ENCODE peak calls at places on chromosome X, in nine cellular contexts. One of them, this sample, is unnamed.

GRCh38 chrX:150547511-150548115 is 20.8 kb upstream of the MTM1 start:
- DNase-seq in BJ: no peak
- DNase-seq in fibroblast of the aortic adventitia: peak
- DNase-seq in fibroblast of pulmonary artery: peak
- DNase-seq in upper lobe of left lung: peak
- DNase-seq in A549: peak
- DNase-seq in HFF-Myc: no peak
- DNase-seq in fibroblast of villous mesenchyme: peak
- DNase-seq in heart left ventricle: peak
- DNase-seq in this sample: peak

GRCh38 chrX:16196829-16197228 is 29.5 kb downstream of the MAGEB17 start:
- DNase-seq in fibroblast of villous mesenchyme: no peak
- DNase-seq in BJ: no peak
- DNase-seq in upper lobe of left lung: no peak
- DNase-seq in fibroblast of the aortic adventitia: no peak
- DNase-seq in HFF-Myc: no peak
- DNase-seq in heart left ventricle: no peak
- DNase-seq in fibroblast of pulmonary artery: no peak
- DNase-seq in A549: no peak
- DNase-seq in this sample: no peak

GRCh38 chrX:46611658-46612362 is 38.2 kb downstream of the CHST7 start:
- DNase-seq in A549: no peak
- DNase-seq in fibroblast of villous mesenchyme: no peak
- DNase-seq in BJ: no peak
- DNase-seq in HFF-Myc: no peak
- DNase-seq in heart left ventricle: no peak
- DNase-seq in upper lobe of left lung: no peak
- DNase-seq in fibroblast of the aortic adventitia: no peak
- DNase-seq in fibroblast of pulmonary artery: no peak
- DNase-seq in this sample: no peak

GRCh38 chrX:153411255-153411987 is at the start of gene ZFP92:
- DNase-seq in BJ: no peak
- DNase-seq in HFF-Myc: no peak
- DNase-seq in heart left ventricle: peak
- DNase-seq in fibroblast of villous mesenchyme: peak
- DNase-seq in upper lobe of left lung: peak
- DNase-seq in fibroblast of the aortic adventitia: no peak
- DNase-seq in A549: no peak
- DNase-seq in fibroblast of pulmonary artery: no peak
- DNase-seq in this sample: peak

GRCh38 chrX:145817666-145818521 is at the start of gene SLITRK2:
- DNase-seq in BJ: no peak
- DNase-seq in HFF-Myc: no peak
- DNase-seq in fibroblast of villous mesenchyme: no peak
- DNase-seq in upper lobe of left lung: peak
- DNase-seq in fibroblast of the aortic adventitia: no peak
- DNase-seq in fibroblast of pulmonary artery: no peak
- DNase-seq in heart left ventricle: no peak
- DNase-seq in A549: no peak
- DNase-seq in this sample: peak

GRCh38 chrX:54825716-54826428 is 18.3 kb downstream of the MAGED2 start:
- DNase-seq in upper lobe of left lung: no peak
- DNase-seq in HFF-Myc: no peak
- DNase-seq in fibroblast of villous mesenchyme: no peak
- DNase-seq in BJ: no peak
- DNase-seq in fibroblast of the aortic adventitia: no peak
- DNase-seq in fibroblast of pulmonary artery: no peak
- DNase-seq in heart left ventricle: no peak
- DNase-seq in A549: peak
- DNase-seq in this sample: no peak

GRCh38 chrX:39762266-39762841 is 335.4 kb downstream of the BCOR start:
- DNase-seq in upper lobe of left lung: no peak
- DNase-seq in fibroblast of pulmonary artery: peak
- DNase-seq in BJ: no peak
- DNase-seq in HFF-Myc: no peak
- DNase-seq in fibroblast of villous mesenchyme: peak
- DNase-seq in A549: no peak
- DNase-seq in heart left ventricle: no peak
- DNase-seq in fibroblast of the aortic adventitia: peak
- DNase-seq in this sample: peak

GRCh38 chrX:21853578-21853977 is 2.2 kb upstream of the YY2 start:
- DNase-seq in fibroblast of villous mesenchyme: no peak
- DNase-seq in heart left ventricle: no peak
- DNase-seq in fibroblast of the aortic adventitia: no peak
- DNase-seq in upper lobe of left lung: no peak
- DNase-seq in HFF-Myc: no peak
- DNase-seq in BJ: no peak
- DNase-seq in A549: no peak
- DNase-seq in fibroblast of pulmonary artery: no peak
- DNase-seq in this sample: no peak

GRCh38 chrX:156001667-156002021 is 4.1 kb downstream of the IL9R start:
- DNase-seq in BJ: no peak
- DNase-seq in upper lobe of left lung: no peak
- DNase-seq in fibroblast of villous mesenchyme: no peak
- DNase-seq in fibroblast of the aortic adventitia: no peak
- DNase-seq in HFF-Myc: no peak
- DNase-seq in A549: no peak
- DNase-seq in fibroblast of pulmonary artery: no peak
- DNase-seq in heart left ventricle: no peak
- DNase-seq in this sample: no peak

GRCh38 chrX:156000361-156000926 is 2.9 kb downstream of the IL9R start:
- DNase-seq in A549: no peak
- DNase-seq in BJ: no peak
- DNase-seq in fibroblast of the aortic adventitia: no peak
- DNase-seq in fibroblast of pulmonary artery: no peak
- DNase-seq in heart left ventricle: no peak
- DNase-seq in upper lobe of left lung: no peak
- DNase-seq in fibroblast of villous mesenchyme: no peak
- DNase-seq in HFF-Myc: no peak
- DNase-seq in this sample: no peak

GRCh38 chrX:156002517-156002916 is 5.0 kb downstream of the IL9R start:
- DNase-seq in BJ: no peak
- DNase-seq in upper lobe of left lung: no peak
- DNase-seq in A549: no peak
- DNase-seq in HFF-Myc: no peak
- DNase-seq in fibroblast of the aortic adventitia: no peak
- DNase-seq in heart left ventricle: no peak
- DNase-seq in fibroblast of pulmonary artery: no peak
- DNase-seq in fibroblast of villous mesenchyme: no peak
- DNase-seq in this sample: no peak

GRCh38 chrX:155998761-155999510 is 1.4 kb downstream of the IL9R start:
- DNase-seq in fibroblast of villous mesenchyme: no peak
- DNase-seq in fibroblast of pulmonary artery: no peak
- DNase-seq in HFF-Myc: no peak
- DNase-seq in upper lobe of left lung: no peak
- DNase-seq in fibroblast of the aortic adventitia: no peak
- DNase-seq in A549: no peak
- DNase-seq in BJ: no peak
- DNase-seq in heart left ventricle: no peak
- DNase-seq in this sample: no peak

DNA sequence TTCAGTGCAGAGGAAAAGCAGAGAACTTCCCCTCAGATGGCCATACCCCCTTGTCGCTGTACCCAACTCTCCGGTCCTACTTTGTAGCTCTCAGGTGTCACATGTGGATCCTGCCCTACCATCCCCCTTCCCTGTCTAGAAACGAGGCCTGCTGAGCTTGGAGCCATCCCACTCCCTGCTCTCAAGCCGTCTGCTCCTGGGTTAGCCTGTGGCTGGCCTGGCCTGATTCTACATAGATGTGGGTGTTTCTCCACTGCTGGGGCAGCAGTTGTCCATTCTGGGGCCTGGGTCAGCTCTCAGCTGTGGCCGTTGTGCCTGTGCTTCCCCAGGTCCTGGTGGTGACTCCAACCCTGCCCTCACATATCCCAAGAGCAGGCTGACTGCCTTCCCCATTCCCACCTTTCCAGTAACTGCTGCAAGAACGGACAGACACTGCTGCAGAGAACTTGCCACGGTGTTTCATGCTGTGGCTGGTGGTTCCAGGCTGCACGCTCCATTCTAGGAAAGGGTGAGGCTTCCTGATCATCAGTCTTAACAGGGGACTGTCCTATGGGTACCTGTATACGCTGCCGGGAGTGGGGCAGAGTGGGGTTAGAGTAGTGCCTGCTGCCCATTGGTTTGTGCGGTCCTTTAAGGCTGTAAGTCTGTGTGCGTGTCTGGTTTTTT is 3.6 kb downstream of the IL9R start:
- DNase-seq in A549: no peak
- DNase-seq in heart left ventricle: no peak
- DNase-seq in fibroblast of villous mesenchyme: no peak
- DNase-seq in fibroblast of pulmonary artery: no peak
- DNase-seq in BJ: no peak
- DNase-seq in HFF-Myc: no peak
- DNase-seq in fibroblast of the aortic adventitia: no peak
- DNase-seq in upper lobe of left lung: no peak
- DNase-seq in this sample: no peak
- H3K4me3 ChIP-seq in A549: no peak
- H3K4me3 ChIP-seq in heart left ventricle: no peak
- H3K4me3 ChIP-seq in fibroblast of villous mesenchyme: no peak
- H3K4me3 ChIP-seq in fibroblast of pulmonary artery: no peak
- H3K4me3 ChIP-seq in BJ: no peak
- H3K4me3 ChIP-seq in HFF-Myc: no peak
- H3K4me3 ChIP-seq in fibroblast of the aortic adventitia: no peak
- H3K4me3 ChIP-seq in upper lobe of left lung: no peak
- H3K4me3 ChIP-seq in this sample: no peak

DNA sequence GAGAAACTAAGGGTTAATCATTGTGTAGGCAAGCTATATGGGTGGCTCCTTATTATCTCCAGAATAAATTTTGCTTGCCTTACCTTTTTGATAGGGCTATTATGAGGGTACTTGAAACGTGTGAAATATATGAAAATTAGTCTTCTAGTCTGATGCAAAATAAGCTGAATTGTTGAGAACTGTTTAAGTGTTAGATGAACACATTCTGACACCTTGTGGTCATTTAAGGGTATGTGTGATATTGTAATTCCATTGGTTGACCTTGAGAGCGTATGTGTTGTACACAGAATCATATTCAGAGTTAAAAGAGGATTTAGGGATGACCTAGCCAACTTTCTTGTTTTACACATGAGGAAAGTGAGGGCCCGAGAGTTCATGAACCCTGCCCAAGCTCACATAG is 44.6 kb upstream of the LINC00632 start:
- DNase-seq in upper lobe of left lung: no peak
- DNase-seq in BJ: no peak
- DNase-seq in fibroblast of pulmonary artery: peak
- DNase-seq in A549: peak
- DNase-seq in fibroblast of villous mesenchyme: peak
- DNase-seq in fibroblast of the aortic adventitia: peak
- DNase-seq in heart left ventricle: no peak
- DNase-seq in HFF-Myc: no peak
- DNase-seq in this sample: peak
- TF ChIP-seq CTCF in upper lobe of left lung: no peak
- TF ChIP-seq CTCF in BJ: peak
- TF ChIP-seq CTCF in fibroblast of pulmonary artery: peak
- TF ChIP-seq CTCF in A549: peak
- TF ChIP-seq CTCF in fibroblast of villous mesenchyme: peak
- TF ChIP-seq CTCF in fibroblast of the aortic adventitia: peak
- TF ChIP-seq CTCF in heart left ventricle: peak
- TF ChIP-seq CTCF in HFF-Myc: no peak
- TF ChIP-seq CTCF in this sample: peak

GRCh38 chrX:70424801-70425200 is 1.7 kb downstream of the GDPD2 start:
- DNase-seq in fibroblast of pulmonary artery: no peak
- DNase-seq in fibroblast of villous mesenchyme: no peak
- DNase-seq in fibroblast of the aortic adventitia: no peak
- DNase-seq in heart left ventricle: no peak
- DNase-seq in upper lobe of left lung: peak
- DNase-seq in A549: no peak
- DNase-seq in HFF-Myc: no peak
- DNase-seq in BJ: no peak
- DNase-seq in this sample: no peak

GRCh38 chrX:70423937-70424336 is 823 bp downstream of the GDPD2 start:
- DNase-seq in fibroblast of villous mesenchyme: no peak
- DNase-seq in heart left ventricle: no peak
- DNase-seq in fibroblast of pulmonary artery: no peak
- DNase-seq in upper lobe of left lung: no peak
- DNase-seq in fibroblast of the aortic adventitia: no peak
- DNase-seq in HFF-Myc: no peak
- DNase-seq in BJ: no peak
- DNase-seq in A549: no peak
- DNase-seq in this sample: no peak

GRCh38 chrX:70421618-70422017 is 1.5 kb upstream of the GDPD2 start:
- DNase-seq in heart left ventricle: no peak
- DNase-seq in fibroblast of the aortic adventitia: no peak
- DNase-seq in upper lobe of left lung: no peak
- DNase-seq in fibroblast of pulmonary artery: peak
- DNase-seq in fibroblast of villous mesenchyme: no peak
- DNase-seq in A549: no peak
- DNase-seq in HFF-Myc: no peak
- DNase-seq in BJ: no peak
- DNase-seq in this sample: no peak

GRCh38 chrX:70426286-70427278 is 3.5 kb downstream of the GDPD2 start:
- DNase-seq in BJ: no peak
- DNase-seq in upper lobe of left lung: no peak
- DNase-seq in fibroblast of pulmonary artery: no peak
- DNase-seq in A549: no peak
- DNase-seq in fibroblast of villous mesenchyme: no peak
- DNase-seq in heart left ventricle: no peak
- DNase-seq in fibroblast of the aortic adventitia: no peak
- DNase-seq in HFF-Myc: no peak
- DNase-seq in this sample: no peak

DNA sequence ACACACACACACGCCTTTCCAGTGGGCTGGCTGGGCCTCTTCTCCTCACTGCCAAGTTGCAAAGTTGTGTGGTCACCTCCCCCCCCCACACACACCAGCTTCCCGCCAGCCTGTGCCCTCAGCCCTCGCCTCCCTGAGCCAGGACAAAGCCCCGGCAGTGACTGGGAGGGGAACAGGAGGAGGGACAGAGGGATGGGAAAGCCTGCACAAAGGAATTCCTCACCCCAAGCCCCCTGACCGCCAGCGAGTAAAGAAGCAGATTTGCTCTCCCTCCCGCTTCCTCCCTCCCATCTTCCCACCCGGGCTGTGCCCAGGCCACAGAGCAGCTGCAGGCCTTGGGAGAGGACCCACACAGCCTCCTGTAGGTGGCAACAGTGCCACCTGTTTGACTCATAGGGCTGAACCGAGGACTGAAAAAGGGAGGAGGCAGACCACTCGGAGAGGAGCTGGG is at the start of gene GDPD2:
- DNase-seq in heart left ventricle: no peak
- DNase-seq in A549: peak
- DNase-seq in HFF-Myc: no peak
- DNase-seq in fibroblast of pulmonary artery: peak
- DNase-seq in BJ: no peak
- DNase-seq in fibroblast of the aortic adventitia: peak
- DNase-seq in upper lobe of left lung: peak
- DNase-seq in fibroblast of villous mesenchyme: no peak
- DNase-seq in this sample: peak
- H3K4me3 ChIP-seq in heart left ventricle: no peak
- H3K4me3 ChIP-seq in A549: no peak
- H3K4me3 ChIP-seq in HFF-Myc: no peak
- H3K4me3 ChIP-seq in fibroblast of pulmonary artery: no peak
- H3K4me3 ChIP-seq in BJ: no peak
- H3K4me3 ChIP-seq in fibroblast of the aortic adventitia: no peak
- H3K4me3 ChIP-seq in upper lobe of left lung: no peak
- H3K4me3 ChIP-seq in fibroblast of villous mesenchyme: no peak
- H3K4me3 ChIP-seq in this sample: no peak

DNA sequence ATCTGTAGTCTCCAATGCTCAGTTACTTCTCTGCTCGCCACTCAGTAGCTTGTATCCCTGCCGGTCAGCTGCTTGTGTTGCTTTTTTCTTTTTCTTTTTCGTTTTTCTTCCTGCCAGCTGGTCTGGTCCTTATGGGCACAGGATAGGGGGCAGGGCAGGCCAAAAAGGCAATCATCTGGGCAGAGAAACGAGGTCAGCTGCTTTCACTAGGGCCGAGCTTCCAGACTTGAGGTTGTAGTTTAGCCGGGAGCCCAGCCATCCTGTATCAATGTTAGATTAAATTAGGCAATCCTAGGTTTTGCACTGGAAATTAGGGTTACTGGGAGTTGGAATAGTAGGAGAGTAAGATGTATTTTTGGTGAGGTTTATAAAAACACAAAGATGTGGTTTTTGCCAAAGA is 3.4 kb downstream of the ARSF start:
- DNase-seq in upper lobe of left lung: no peak
- DNase-seq in heart left ventricle: no peak
- DNase-seq in fibroblast of pulmonary artery: no peak
- DNase-seq in HFF-Myc: no peak
- DNase-seq in BJ: no peak
- DNase-seq in fibroblast of the aortic adventitia: no peak
- DNase-seq in fibroblast of villous mesenchyme: no peak
- DNase-seq in A549: no peak
- DNase-seq in this sample: no peak
- TF ChIP-seq CTCF in upper lobe of left lung: no peak
- TF ChIP-seq CTCF in heart left ventricle: no peak
- TF ChIP-seq CTCF in fibroblast of pulmonary artery: no peak
- TF ChIP-seq CTCF in HFF-Myc: no peak
- TF ChIP-seq CTCF in BJ: no peak
- TF ChIP-seq CTCF in fibroblast of the aortic adventitia: no peak
- TF ChIP-seq CTCF in fibroblast of villous mesenchyme: no peak
- TF ChIP-seq CTCF in A549: no peak
- TF ChIP-seq CTCF in this sample: no peak